ENCODE peak calls at places on chromosomes 1 and 21, in ten cellular contexts. C is fibroblast of pulmonary artery; U is activated naive CD4-positive, alpha-beta T cell; S is T-cell; V is ureter; O is anterior cingulate cortex; Y is T-helper 22 cell; R is nucleus accumbens; G is fibroblast of mammary gland; N is 8988T. P is an unnamed sample.

GRCh38 chr1:162185299-162185698 is 115.8 kb downstream of the NOS1AP start:
- DNase-seq in C (no peak), O (no peak), V (no peak), U (no peak), Y (no peak), S (no peak), R (no peak), N (no peak), G (peak; percentile 4), P (no peak)

GRCh38 chr1:56547977-56548376 is 31.4 kb downstream of the PLPP3 start:
- DNase-seq in O (no peak), V (peak; percentile 49), U (no peak), R (no peak), N (no peak), Y (no peak), G (no peak), S (no peak), C (no peak), P (no peak)

GRCh38 chr1:184970691-184971161 is 3.6 kb downstream of the NIBAN1 start:
- DNase-seq in Y (no peak), O (no peak), V (no peak), G (peak; percentile 49), N (no peak), S (no peak), C (peak; percentile 49), U (no peak), R (no peak), P (peak; percentile 80)

GRCh38 chr1:244280221-244280620 is 171.5 kb downstream of the ADSS2 start:
- DNase-seq in G (peak; percentile 51), S (no peak), O (no peak), R (no peak), V (no peak), N (no peak), U (no peak), Y (no peak), C (peak; percentile 44), P (no peak)

GRCh38 chr1:240100351-240100750 is 8.7 kb downstream of the FMN2 start:
- DNase-seq in N (no peak), V (no peak), G (no peak), R (no peak), U (no peak), S (no peak), C (no peak), O (no peak), Y (no peak), P (no peak)

GRCh38 chr1:159817276-159818041 is 9.2 kb upstream of the SLAMF8 start:
- DNase-seq in S (no peak), N (no peak), V (no peak), O (no peak), U (no peak), G (peak; percentile 63), C (peak; percentile 6), R (no peak), Y (no peak), P (no peak)

GRCh38 chr1:16248603-16249534 is 11.9 kb upstream of the CPLANE2 start:
- DNase-seq in V (peak; percentile 89), Y (no peak), O (peak; percentile 68), R (no peak), N (no peak), C (peak; percentile 88), G (peak; percentile 77), U (no peak), S (no peak), P (peak; percentile 66)

GRCh38 chr1:235503333-235504121 is 725 bp downstream of the B3GALNT2 start:
- DNase-seq in V (peak; percentile 50), Y (no peak), U (no peak), G (peak; percentile 46), O (peak; percentile 75), C (peak; percentile 52), S (peak; percentile 6), R (peak; percentile 57), N (no peak), P (peak; percentile 72)

GRCh38 chr1:174990382-174990999 is 9.3 kb upstream of the CACYBP start:
- DNase-seq in R (no peak), N (no peak), Y (no peak), O (no peak), C (peak; percentile 27), U (no peak), S (no peak), V (no peak), G (peak; percentile 80), P (no peak)

GRCh38 chr1:210669951-210670350 is 341.2 kb downstream of the HHAT start:
- DNase-seq in C (no peak), V (no peak), Y (no peak), S (no peak), U (no peak), G (no peak), R (no peak), N (no peak), O (no peak), P (no peak)

GRCh38 chr1:214920337-214920736 is 162.2 kb upstream of the KCNK2 start:
- DNase-seq in U (no peak), C (no peak), O (no peak), R (no peak), Y (no peak), N (no peak), V (no peak), G (no peak), S (no peak), P (no peak)

GRCh38 chr21:44548922-44549321 is 2.4 kb downstream of the KRTAP10-2 start:
- DNase-seq in V (no peak), R (no peak), S (no peak), C (no peak), N (no peak), U (no peak), O (no peak), Y (no peak), G (no peak), P (no peak)

GRCh38 chr1:193111641-193112090 is 6.5 kb upstream of the GLRX2 start:
- DNase-seq in C (peak; percentile 91), N (no peak), G (peak; percentile 85), V (peak; percentile 63), U (no peak), S (no peak), O (no peak), Y (no peak), R (no peak), P (peak; percentile 59)

GRCh38 chr1:114468710-114469468 is 42.1 kb downstream of the TRIM33 start:
- DNase-seq in U (no peak), Y (no peak), R (no peak), O (no peak), S (no peak), V (no peak), G (peak; percentile 67), N (no peak), C (peak; percentile 33), P (no peak)

GRCh38 chr1:119982006-119982405 is 85.7 kb upstream of the ADAM30 start:
- DNase-seq in N (no peak), O (no peak), U (no peak), R (no peak), V (no peak), G (peak; percentile 82), Y (no peak), S (no peak), C (peak; percentile 82), P (no peak)

GRCh38 chr1:220811695-220812094 is 25.0 kb downstream of the MTARC1 start:
- DNase-seq in Y (no peak), O (no peak), R (no peak), U (no peak), C (no peak), S (no peak), G (no peak), V (no peak), N (no peak), P (no peak)

GRCh38 chr1:53107570-53108322 is 34.7 kb downstream of the SLC1A7 start:
- DNase-seq in C (peak; percentile 80), R (no peak), Y (no peak), U (no peak), G (peak; percentile 67), V (no peak), S (no peak), N (no peak), O (no peak), P (peak; percentile 95)

GRCh38 chr1:19926296-19927129 is 3.1 kb upstream of the PLA2G2E start:
- DNase-seq in S (no peak), N (no peak), G (no peak), Y (no peak), U (no peak), C (peak; percentile 27), V (no peak), R (no peak), O (no peak), P (no peak)

GRCh38 chr1:43705982-43706597 is 1.2 kb upstream of the ST3GAL3 start:
- DNase-seq in C (no peak), S (no peak), N (no peak), G (peak; percentile 15), Y (no peak), V (no peak), U (no peak), O (no peak), R (no peak), P (no peak)

GRCh38 chr1:18480315-18481189 is at the start of gene KLHDC7A:
- DNase-seq in U (no peak), S (no peak), V (peak; percentile 82), O (no peak), C (no peak), Y (no peak), R (no peak), N (no peak), G (no peak), P (no peak)

GRCh38 chr1:20682571-20683236 is 21.5 kb upstream of the DDOST start:
- DNase-seq in R (no peak), S (no peak), Y (no peak), V (no peak), U (no peak), O (peak; percentile 18), C (no peak), G (no peak), N (no peak), P (no peak)

GRCh38 chr1:7345516-7345915 is 425.6 kb upstream of the VAMP3 start:
- DNase-seq in Y (no peak), N (no peak), G (no peak), S (no peak), V (no peak), O (no peak), C (no peak), U (no peak), R (no peak), P (no peak)

GRCh38 chr1:19010995-19011696 is 54.7 kb upstream of the IFFO2 start:
- DNase-seq in N (no peak), V (peak; percentile 90), G (peak; percentile 97), S (peak; percentile 35), Y (peak; percentile 11), C (peak; percentile 97), O (no peak), U (peak; percentile 47), R (no peak), P (peak; percentile 96)

GRCh38 chr1:168728452-168729404 is at the start of gene DPT:
- DNase-seq in S (no peak), V (no peak), R (no peak), C (peak; percentile 51), U (no peak), N (no peak), Y (no peak), O (no peak), G (peak; percentile 96), P (no peak)

GRCh38 chr1:106439475-106439874 is 617.0 kb upstream of the PRMT6 start:
- DNase-seq in Y (no peak), U (no peak), O (no peak), R (no peak), V (no peak), S (no peak), G (no peak), N (no peak), C (no peak), P (no peak)

GRCh38 chr1:52348704-52349301 is 17.2 kb downstream of the CC2D1B start:
- DNase-seq in G (peak; percentile 24), N (no peak), U (no peak), C (peak; percentile 44), V (no peak), O (peak; percentile 43), R (no peak), S (no peak), Y (no peak), P (no peak)

GRCh38 chr1:89605692-89606091 is 27.2 kb upstream of the LRRC8C start:
- DNase-seq in G (peak; percentile 87), C (peak; percentile 80), O (no peak), S (no peak), U (no peak), V (no peak), R (no peak), Y (no peak), N (no peak), P (peak; percentile 79)

GRCh38 chr1:231929311-231929710 is 302.7 kb downstream of the DISC1 start:
- DNase-seq in G (peak; percentile 52), C (peak; percentile 75), V (no peak), O (peak; percentile 13), Y (no peak), S (no peak), U (no peak), N (no peak), R (no peak), P (peak; percentile 51)